ENCODE peak calls at places on chromosome 22, in eight cellular contexts. Y is thyroid gland, X is HCT116, K is heart left ventricle, M is body of pancreas, E is A549, H is Peyer's patch, P is spleen. C is an unnamed sample.

GRCh38 chr22:44023404-44024287 is 456 bp upstream of the PARVB start:
- DNase-seq in H (peak), X (no peak), E (peak), K (peak), Y (peak), M (peak), P (peak), C (peak)

GRCh38 chr22:41910599-41911291 is 4.1 kb downstream of the SHISA8 start:
- DNase-seq in M (peak), E (no peak), X (no peak), H (no peak), P (no peak), K (no peak), Y (peak), C (no peak)

GRCh38 chr22:25028841-25029141 is 76.3 kb downstream of the KIAA1671 start:
- DNase-seq in H (no peak), M (no peak), X (no peak), Y (no peak), P (no peak), K (no peak), E (no peak), C (no peak)

GRCh38 chr22:17115927-17116326 is 5.2 kb downstream of the TMEM121B start:
- DNase-seq in E (no peak), Y (no peak), K (no peak), M (no peak), P (no peak), X (no peak), H (no peak), C (no peak)

GRCh38 chr22:26318975-26319374 is 110.1 kb upstream of the ASPHD2 start:
- DNase-seq in H (no peak), Y (no peak), M (no peak), P (no peak), X (no peak), E (no peak), K (no peak), C (no peak)

GRCh38 chr22:29435236-29435635 is 3.1 kb upstream of the RFPL1 start:
- DNase-seq in M (no peak), P (no peak), Y (no peak), X (no peak), E (no peak), H (no peak), K (no peak), C (no peak)

GRCh38 chr22:28955817-28956216 is 72.4 kb downstream of the ZNRF3 start:
- DNase-seq in Y (no peak), K (no peak), H (peak), M (no peak), P (no peak), X (no peak), E (no peak), C (no peak)

GRCh38 chr22:31286360-31287255 is 5.7 kb downstream of the PIK3IP1 start:
- DNase-seq in Y (no peak), X (no peak), H (peak), P (no peak), M (no peak), E (no peak), K (no peak), C (no peak)

GRCh38 chr22:26428515-26429457 is at the start of gene ASPHD2:
- DNase-seq in X (no peak), E (peak), Y (peak), K (peak), M (peak), H (peak), P (peak), C (peak)

GRCh38 chr22:22944268-22944985 is 56.8 kb downstream of the IGLL5 start:
- DNase-seq in X (no peak), Y (no peak), P (peak), M (no peak), E (no peak), K (peak), H (no peak), C (no peak)

GRCh38 chr22:18103527-18104269 is 6.9 kb upstream of the TUBA8 start:
- DNase-seq in K (no peak), Y (no peak), M (no peak), H (no peak), X (no peak), P (peak), E (no peak), C (no peak)

GRCh38 chr22:42816339-42816738 is 40.7 kb downstream of the ARFGAP3 start:
- DNase-seq in P (no peak), Y (peak), H (no peak), X (no peak), E (no peak), M (no peak), K (no peak), C (no peak)

GRCh38 chr22:27835446-27835845 is 33.9 kb upstream of the MN1 start:
- DNase-seq in H (no peak), E (no peak), M (no peak), Y (no peak), X (no peak), K (no peak), P (no peak), C (peak)

GRCh38 chr22:29827091-29827490 is 11.0 kb downstream of the ASCC2 start:
- DNase-seq in H (no peak), Y (no peak), M (no peak), K (no peak), E (no peak), X (no peak), P (no peak), C (no peak)

GRCh38 chr22:44862981-44863860 is 110.8 kb downstream of the ARHGAP8 start:
- DNase-seq in H (no peak), P (no peak), Y (no peak), E (no peak), X (peak), K (peak), M (no peak), C (no peak)

GRCh38 chr22:23110190-23110921 is 31.4 kb downstream of the RSPH14 start:
- DNase-seq in P (no peak), E (no peak), Y (no peak), X (no peak), K (no peak), M (no peak), H (no peak), C (no peak)

GRCh38 chr22:32994921-32995320 is 63.3 kb downstream of the SYN3 start:
- DNase-seq in Y (no peak), E (no peak), X (no peak), P (no peak), M (no peak), H (no peak), K (no peak), C (no peak)

GRCh38 chr22:41256254-41256897 is 15.6 kb upstream of the CHADL start:
- DNase-seq in X (no peak), K (no peak), Y (no peak), E (peak), M (no peak), H (no peak), P (no peak), C (no peak)

GRCh38 chr22:25347752-25348102 is 128.3 kb downstream of the CRYBB2 start:
- DNase-seq in K (no peak), P (no peak), M (no peak), X (no peak), H (no peak), Y (no peak), E (no peak), C (no peak)

GRCh38 chr22:24023204-24023789 is 12.2 kb downstream of the CABIN1 start:
- DNase-seq in E (no peak), Y (no peak), X (no peak), P (no peak), H (no peak), M (no peak), K (no peak), C (no peak)

GRCh38 chr22:24588756-24589481 is 4.0 kb downstream of the LRRC75B start:
- DNase-seq in E (no peak), Y (no peak), H (no peak), M (no peak), P (no peak), X (no peak), K (no peak), C (no peak)

GRCh38 chr22:23786752-23787599 is at the start of gene SMARCB1:
- DNase-seq in X (peak), M (peak), P (peak), E (peak), H (peak), Y (peak), K (peak), C (peak)

GRCh38 chr22:28183078-28183870 is 264.2 kb upstream of the PITPNB start:
- DNase-seq in X (no peak), H (no peak), E (no peak), P (no peak), K (no peak), M (peak), Y (peak), C (no peak)

GRCh38 chr22:30212363-30212995 is 34.1 kb downstream of the LIF start:
- DNase-seq in H (peak), Y (peak), K (no peak), E (peak), X (peak), P (peak), M (peak), C (no peak)

GRCh38 chr22:27107824-27108223 is 450.4 kb downstream of the MIAT start:
- DNase-seq in X (peak), K (peak), P (no peak), E (peak), Y (peak), M (peak), H (peak), C (peak)

GRCh38 chr22:43707650-43708049 is 104.5 kb downstream of the EFCAB6 start:
- DNase-seq in E (peak), Y (no peak), M (no peak), H (no peak), P (no peak), K (no peak), X (peak), C (no peak)

GRCh38 chr22:41532908-41533825 is 11.1 kb downstream of the POLR3H start:
- DNase-seq in Y (peak), K (peak), H (peak), X (no peak), M (peak), E (peak), P (peak), C (peak)

GRCh38 chr22:40666151-40666848 is 13.0 kb upstream of the MCHR1 start:
- DNase-seq in E (no peak), M (no peak), H (no peak), Y (peak), K (no peak), P (no peak), X (no peak), C (peak)

GRCh38 chr22:42509548-42509947 is 10.0 kb downstream of the RRP7A start:
- DNase-seq in K (no peak), P (no peak), Y (no peak), M (no peak), E (no peak), H (no peak), X (no peak), C (no peak)

GRCh38 chr22:39560127-39560526 is 10.4 kb upstream of the CACNA1I start:
- DNase-seq in K (no peak), X (no peak), M (no peak), H (no peak), P (no peak), Y (peak), E (no peak), C (no peak)

GRCh38 chr22:39556970-39557811 is 13.4 kb upstream of the CACNA1I start:
- DNase-seq in E (peak), Y (peak), K (no peak), P (no peak), H (no peak), M (no peak), X (no peak), C (peak)

GRCh38 chr22:39558950-39559349 is 11.6 kb upstream of the CACNA1I start:
- DNase-seq in M (no peak), P (no peak), Y (peak), E (no peak), H (no peak), K (no peak), X (no peak), C (no peak)

GRCh38 chr22:39559456-39560105 is 11.0 kb upstream of the CACNA1I start:
- DNase-seq in K (no peak), E (no peak), P (no peak), M (no peak), H (no peak), Y (peak), X (no peak), C (no peak)

GRCh38 chr22:39558254-39558727 is 12.3 kb upstream of the CACNA1I start:
- DNase-seq in H (no peak), E (no peak), X (no peak), M (no peak), K (no peak), Y (peak), P (no peak), C (peak)
- H3K4me3 ChIP-seq in H (peak), E (no peak), X (no peak), M (no peak), K (no peak), Y (no peak), P (no peak), C (no peak)

GRCh38 chr22:49964493-49965290 is 4.1 kb downstream of the PIM3 start:
- DNase-seq in K (peak), Y (peak), M (peak), H (peak), E (no peak), X (no peak), P (peak), C (peak)
- TF ChIP-seq POLR2A in K (no peak), Y (no peak), M (no peak), H (no peak), E (no peak), X (no peak), P (no peak), C (no peak)

GRCh38 chr22:35352214-35353111 is 28.4 kb upstream of the HMOX1 start:
- DNase-seq in H (peak), E (peak), M (peak), K (peak), Y (peak), X (no peak), P (peak), C (no peak)
- H3K27ac ChIP-seq in H (peak), E (peak), M (no peak), K (peak), Y (no peak), X (no peak), P (peak), C (no peak)

DNA sequence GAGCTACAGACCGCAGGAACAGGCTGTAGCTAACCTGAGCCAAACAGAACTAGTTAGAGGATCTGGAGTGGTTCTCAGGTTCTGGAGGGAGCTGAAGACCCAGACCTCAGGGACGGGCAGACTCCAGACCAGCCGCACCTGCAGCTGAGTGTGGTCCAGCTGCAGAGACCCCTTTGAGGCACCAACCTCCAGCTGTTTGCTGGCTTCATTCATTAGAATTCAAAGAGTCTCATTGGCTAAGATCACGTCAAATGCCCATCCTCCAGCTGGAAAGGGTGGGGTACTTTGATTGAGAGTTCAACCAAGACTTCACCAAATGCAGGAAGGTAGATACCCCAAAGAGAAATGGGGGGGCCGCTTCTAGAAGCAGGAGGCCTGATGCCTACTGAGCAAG is 13.4 kb upstream of the IL2RB start:
- DNase-seq in H (no peak), Y (no peak), X (no peak), K (no peak), M (no peak), E (no peak), P (no peak), C (no peak)
- H3K4me3 ChIP-seq in H (no peak), Y (no peak), X (no peak), K (no peak), M (no peak), E (no peak), P (no peak), C (no peak)

DNA sequence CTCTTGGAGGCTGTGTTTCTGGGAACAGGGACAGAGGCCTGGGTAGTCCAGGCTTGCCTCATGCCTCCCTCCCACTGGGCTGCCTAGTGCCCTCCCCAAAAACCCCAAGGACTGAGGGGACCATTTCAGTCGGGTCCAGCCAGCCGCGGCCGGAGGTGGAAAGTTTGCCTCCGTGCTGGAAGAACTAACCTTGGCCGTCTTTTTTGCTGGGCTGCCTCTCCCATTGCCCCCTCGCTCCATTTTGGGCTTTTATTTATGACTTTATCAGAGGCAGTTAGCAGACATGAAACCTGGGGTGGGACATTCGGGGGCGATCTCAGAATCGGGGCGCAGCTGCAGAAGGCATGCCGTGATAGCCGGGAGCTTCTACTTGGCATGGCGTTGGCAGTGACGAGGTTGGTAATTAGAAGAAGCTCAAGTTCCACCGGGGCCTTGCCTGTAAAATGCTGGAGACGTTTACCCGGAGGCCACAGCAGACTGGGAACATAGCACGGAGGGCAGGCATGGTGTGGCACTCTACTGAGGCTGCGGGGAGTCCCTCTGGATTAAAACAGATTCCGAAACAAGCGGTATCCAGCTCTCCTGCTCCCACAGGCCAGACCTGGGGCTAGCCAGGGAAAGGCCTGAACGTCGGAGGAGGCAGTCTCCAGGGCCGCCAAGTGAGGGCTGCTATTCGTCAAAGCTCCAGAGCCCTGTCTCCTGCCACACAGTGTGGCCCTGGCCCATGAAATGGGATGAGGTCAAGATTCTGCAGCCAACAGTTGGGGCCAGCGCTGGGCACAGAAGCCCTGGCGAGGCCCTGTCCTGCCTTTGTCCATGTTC is 76.4 kb upstream of the PPARA start:
- DNase-seq in M (peak), K (peak), Y (peak), X (no peak), P (peak), E (no peak), H (peak), C (peak)
- TF ChIP-seq POLR2A in M (peak), K (no peak), Y (no peak), X (no peak), P (no peak), E (no peak), H (peak), C (no peak)

GRCh38 chr22:39148024-39148726 is 4.3 kb downstream of the CBX7 start:
- DNase-seq in H (peak), X (no peak), M (no peak), P (peak), Y (no peak), K (no peak), E (no peak), C (no peak)
- H3K27ac ChIP-seq in H (peak), X (no peak), M (no peak), P (peak), Y (no peak), K (peak), E (no peak), C (peak)

GRCh38 chr22:20742764-20743163 is 31.1 kb upstream of the SERPIND1 start:
- DNase-seq in M (no peak), K (no peak), Y (no peak), P (no peak), X (no peak), H (no peak), E (no peak), C (no peak)
- H3K4me3 ChIP-seq in M (no peak), K (no peak), Y (no peak), P (no peak), X (no peak), H (no peak), E (no peak), C (no peak)

C was measured in ovary.